ENCODE peak calls at places on chromosomes 11 and 22, in six cellular contexts. E is fibroblast of lung, X is right lobe of liver, J is Panc1, G is Peyer's patch, O is H9. V is an unnamed sample. For H3K27me3 and H3K9me3, the result is how much of the 10 kb centered on the place peaks cover.

GRCh38 chr11:84660257-84660656 is 966.9 kb downstream of the DLG2 start:
- DNase-seq in E (no peak), X (no peak), J (no peak), G (no peak), O (no peak), V (no peak)

GRCh38 chr11:17568944-17569343 is 21.9 kb downstream of the OTOG start:
- DNase-seq in E (no peak), X (peak), J (no peak), G (no peak), O (no peak), V (no peak)

GRCh38 chr11:16252373-16252772 is 104.0 kb downstream of the SOX6 start:
- DNase-seq in E (no peak), X (no peak), J (no peak), G (no peak), O (peak), V (no peak)

GRCh38 chr11:120013325-120014250 is 124.3 kb downstream of the TRIM29 start:
- DNase-seq in E (peak), X (peak), J (peak), G (peak), O (peak), V (peak)

GRCh38 chr11:17722000-17722643 is 2.8 kb downstream of the MYOD1 start:
- DNase-seq in E (peak), X (no peak), J (no peak), G (no peak), O (peak), V (no peak)

GRCh38 chr11:19814421-19814820 is 101.8 kb downstream of the NAV2 start:
- DNase-seq in E (no peak), X (no peak), J (no peak), G (no peak), O (peak), V (no peak)

GRCh38 chr11:100821198-100821597 is 134.1 kb downstream of the ARHGAP42 start:
- DNase-seq in E (no peak), X (no peak), J (no peak), G (no peak), O (no peak), V (no peak)

GRCh38 chr11:8127442-8127841 is 41.4 kb downstream of the RIC3 start:
- DNase-seq in E (no peak), X (no peak), J (no peak), G (no peak), O (no peak), V (no peak)

GRCh38 chr11:72735495-72736027 is 16.6 kb downstream of the ARAP1 start:
- DNase-seq in E (peak), X (no peak), J (no peak), G (no peak), O (peak), V (no peak)

GRCh38 chr11:114463999-114464398 is 24.7 kb downstream of the REXO2 start:
- DNase-seq in E (no peak), X (no peak), J (no peak), G (no peak), O (no peak), V (no peak)

GRCh38 chr11:95092549-95093324 is 3.1 kb downstream of the ENDOD1 start:
- DNase-seq in E (peak), X (no peak), J (peak), G (peak), O (no peak), V (peak)

GRCh38 chr11:45658292-45658991 is 7.0 kb downstream of the CHST1 start:
- DNase-seq in E (peak), X (peak), J (no peak), G (peak), O (peak), V (peak)

GRCh38 chr11:119935341-119935925 is 202.5 kb downstream of the TRIM29 start:
- DNase-seq in E (no peak), X (no peak), J (no peak), G (no peak), O (no peak), V (no peak)

GRCh38 chr11:110505514-110506284 is 76.0 kb downstream of the FDX1 start:
- DNase-seq in E (no peak), X (no peak), J (no peak), G (no peak), O (no peak), V (no peak)

GRCh38 chr11:31995525-31996123 is 95.2 kb upstream of the RCN1 start:
- DNase-seq in E (peak), X (no peak), J (no peak), G (no peak), O (no peak), V (no peak)

GRCh38 chr11:102733232-102733875 is 8.6 kb upstream of the MMP8 start:
- DNase-seq in E (peak), X (peak), J (peak), G (peak), O (peak), V (peak)

GRCh38 chr11:2200536-2200935 is 28.9 kb upstream of the TH start:
- DNase-seq in E (no peak), X (no peak), J (no peak), G (no peak), O (no peak), V (no peak)

GRCh38 chr11:117544431-117544830 is 216.8 kb downstream of the CEP164 start:
- DNase-seq in E (no peak), X (no peak), J (no peak), G (no peak), O (no peak), V (peak)

GRCh38 chr11:10197091-10197490 is 96.9 kb downstream of the SBF2 start:
- DNase-seq in E (no peak), X (no peak), J (no peak), G (no peak), O (no peak), V (no peak)

DNA sequence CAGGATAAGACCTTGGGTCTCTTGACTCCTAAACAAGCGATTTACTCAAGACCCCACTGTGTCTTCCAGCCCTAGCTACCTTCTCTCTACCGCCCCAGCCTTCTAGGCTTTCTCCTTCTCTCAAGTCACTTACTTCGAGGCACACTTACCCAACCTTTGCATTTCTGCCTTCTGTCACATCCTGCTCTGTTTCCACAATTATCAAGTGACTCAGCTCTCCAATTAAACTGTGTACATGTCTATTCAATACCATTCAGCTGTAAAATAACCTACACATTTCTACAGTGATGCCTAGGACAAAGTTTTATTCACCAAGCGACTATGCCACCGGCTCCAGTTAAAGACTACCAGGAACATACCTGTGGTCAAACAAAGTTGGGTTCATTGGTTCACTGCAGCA is 69.0 kb downstream of the LARGE1 start:
- DNase-seq in E (peak), X (no peak), J (no peak), G (no peak), O (no peak), V (no peak)
- H3K27me3 ChIP-seq in E (under half), X (under half), J (under half), G (under half), O (under half), V (under half)

DNA sequence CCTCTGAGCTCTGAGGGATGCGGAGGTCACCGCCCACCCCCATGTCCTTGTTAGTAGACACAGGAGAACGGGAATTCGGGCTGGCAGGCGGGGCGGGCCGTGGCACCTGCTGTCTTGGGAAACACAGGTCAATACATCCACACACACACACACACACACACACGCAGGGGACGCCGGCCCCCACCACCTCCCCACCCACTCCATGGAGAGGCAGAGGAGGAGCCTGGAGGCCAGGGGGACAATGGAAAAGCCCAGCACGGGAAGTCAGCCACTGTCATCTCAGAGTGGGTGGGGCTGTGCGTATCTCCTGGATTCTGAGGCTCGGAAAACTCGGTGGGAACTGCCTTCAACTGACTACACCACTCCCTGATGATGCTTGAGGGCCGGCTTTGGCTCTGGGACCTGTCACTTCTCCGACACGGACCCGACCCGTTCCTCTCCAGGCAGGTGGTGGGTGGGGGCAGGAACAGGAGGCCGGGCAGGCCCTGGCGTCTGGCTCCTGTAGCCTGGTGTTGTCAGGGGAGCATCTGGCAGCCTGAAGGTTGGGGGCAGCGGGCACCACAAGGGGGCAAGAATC is 18.5 kb upstream of the TMEM184B start:
- DNase-seq in E (no peak), X (no peak), J (no peak), G (no peak), O (no peak), V (no peak)
- TF ChIP-seq CTCF in E (no peak), X (no peak), J (no peak), G (no peak), O (peak), V (no peak)

DNA sequence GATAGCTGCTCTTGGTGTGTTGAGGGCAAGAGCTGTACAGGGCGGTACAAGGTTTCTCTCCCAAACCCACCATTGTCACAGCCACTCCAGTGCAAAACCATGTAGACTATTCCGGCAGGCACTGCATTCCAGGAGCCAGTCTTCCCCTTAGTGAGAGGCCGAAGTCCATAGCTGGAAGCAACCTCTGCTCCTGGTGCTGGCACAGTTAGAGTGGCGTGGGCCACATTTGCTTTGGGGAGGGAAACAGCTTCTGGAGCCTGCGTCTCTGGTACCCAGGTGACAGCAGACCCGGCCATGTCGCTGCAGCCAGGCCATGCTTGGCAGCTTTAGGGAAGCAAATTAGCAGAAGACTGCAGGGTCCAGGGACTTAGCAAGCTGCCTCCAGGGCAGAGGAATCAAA is 788.0 kb downstream of the BRD1 start:
- DNase-seq in E (no peak), X (peak), J (no peak), G (no peak), O (no peak), V (no peak)
- H3K9me3 ChIP-seq in E (under half), X (under half), J (under half), G (under half), O (under half), V (under half)

GRCh38 chr22:22359465-22359864 is 114.9 kb downstream of the VPREB1 start:
- DNase-seq in E (no peak), X (no peak), J (no peak), G (no peak), O (no peak), V (no peak)
- H3K27me3 ChIP-seq in E (under half), X (under half), J (under half), G (under half), O (half or more), V (under half)

GRCh38 chr11:121465709-121466062 is 12.9 kb upstream of the SORL1-AS1 start:
- DNase-seq in E (no peak), X (no peak), J (no peak), G (peak), O (no peak), V (peak)
- TF ChIP-seq CTCF in E (no peak), X (no peak), J (no peak), G (peak), O (no peak), V (no peak)

DNA sequence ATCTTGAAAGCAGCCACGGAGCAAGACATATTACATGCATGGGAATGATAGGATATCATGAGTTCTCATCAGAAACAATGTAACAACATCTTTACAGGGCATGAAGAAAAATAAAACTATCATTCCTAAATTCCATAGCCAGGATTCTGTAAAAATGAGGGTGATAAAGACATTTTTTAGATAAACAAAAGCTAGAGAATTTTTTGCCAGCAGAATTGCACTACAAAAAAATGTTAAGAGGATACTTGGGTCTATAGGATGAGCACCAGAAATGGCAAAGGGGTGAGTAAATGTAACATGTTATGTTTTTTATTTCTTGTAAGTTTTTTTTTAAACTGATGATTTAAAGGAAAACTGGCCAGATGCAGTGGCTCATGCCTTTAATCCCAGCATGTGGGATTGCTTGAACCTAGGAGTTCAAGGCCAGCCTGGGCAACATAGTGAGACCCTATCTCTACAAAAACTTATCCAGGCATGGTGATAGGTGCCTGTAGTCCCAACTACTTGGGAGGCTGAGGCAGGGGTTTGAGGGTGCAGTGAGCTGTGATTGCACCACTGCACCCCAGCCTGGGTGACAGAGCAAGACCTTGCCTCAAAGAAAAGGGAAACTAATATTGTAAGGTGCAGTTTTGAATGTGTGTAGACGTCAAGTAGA is 33.2 kb downstream of the TBX1 start:
- DNase-seq in E (no peak), X (no peak), J (no peak), G (no peak), O (no peak), V (no peak)
- H3K9me3 ChIP-seq in E (under half), X (under half), J (under half), G (under half), O (under half), V (under half)

GRCh38 chr22:45976351-45977002 is 485 bp downstream of the WNT7B start:
- DNase-seq in E (no peak), X (no peak), J (no peak), G (no peak), O (no peak), V (no peak)
- H3K27me3 ChIP-seq in E (half or more), X (under half), J (under half), G (half or more), O (half or more), V (half or more)

GRCh38 chr11:79440451-79441158 is at the start of gene TENM4:
- DNase-seq in E (peak), X (no peak), J (no peak), G (peak), O (peak), V (peak)
- TF ChIP-seq CTCF in E (no peak), X (no peak), J (peak), G (no peak), O (peak), V (no peak)

GRCh38 chr22:49462795-49463194 is 364.9 kb downstream of the BRD1 start:
- DNase-seq in E (no peak), X (no peak), J (no peak), G (peak), O (no peak), V (no peak)
- H3K9me3 ChIP-seq in E (under half), X (under half), J (under half), G (under half), O (under half), V (under half)

DNA sequence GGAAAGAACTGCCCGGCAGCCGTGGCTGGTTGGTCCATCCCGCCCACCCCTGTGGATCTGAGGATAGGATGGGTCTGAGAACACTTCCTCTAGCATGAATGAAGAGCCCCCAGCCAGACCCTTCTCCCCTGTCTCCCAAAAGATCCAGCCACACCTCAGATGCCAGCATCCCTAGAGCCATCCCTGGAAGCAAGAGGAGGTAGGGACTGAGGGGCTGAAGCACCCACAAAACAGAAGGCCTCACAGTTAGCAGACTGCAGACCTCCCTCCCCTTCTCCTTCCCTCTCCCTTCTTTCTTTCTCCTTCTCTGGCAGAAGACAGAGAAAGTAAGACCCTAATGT is 1.7 kb downstream of the NRXN2 start:
- DNase-seq in E (no peak), X (no peak), J (no peak), G (no peak), O (no peak), V (no peak)
- H3K27me3 ChIP-seq in E (under half), X (under half), J (under half), G (under half), O (under half), V (half or more)

V was measured in transverse colon.